ENCODE peak calls at places on chromosomes 16 and 17, in five cellular contexts. L is effector memory CD4-positive, alpha-beta T cell; B is mucosa of gallbladder; K is A549; E is left lung. W is an unnamed sample.

GRCh38 chr17:42193216-42194132 is 820 bp downstream of the GHDC start:
- DNase-seq in L (no peak), B (no peak), K (no peak), E (no peak), W (no peak)

GRCh38 chr16:50265260-50265659 is 1.1 kb upstream of the ADCY7 start:
- DNase-seq in L (peak; percentile 22), B (no peak), K (peak; percentile 39), E (peak; percentile 41), W (no peak)

GRCh38 chr17:32840241-32840640 is 36.7 kb downstream of the MYO1D start:
- DNase-seq in L (no peak), B (no peak), K (no peak), E (no peak), W (no peak)

GRCh38 chr17:15944720-15945492 is at the start of gene ADORA2B:
- DNase-seq in L (no peak), B (peak; percentile 45), K (peak; percentile 75), E (peak; percentile 73), W (peak; percentile 82)

GRCh38 chr16:89200850-89201466 is 621 bp upstream of the SLC22A31 start:
- DNase-seq in L (no peak), B (no peak), K (no peak), E (no peak), W (no peak)

GRCh38 chr17:64309710-64310109 is 46.6 kb upstream of the TEX2 start:
- DNase-seq in L (no peak), B (no peak), K (no peak), E (no peak), W (no peak)

GRCh38 chr17:19250421-19251141 is 13.4 kb downstream of the EPN2 start:
- DNase-seq in L (no peak), B (no peak), K (no peak), E (no peak), W (peak; percentile 81)

GRCh38 chr17:42341568-42341967 is 46.7 kb downstream of the STAT3 start:
- DNase-seq in L (no peak), B (no peak), K (no peak), E (no peak), W (no peak)

GRCh38 chr16:88002211-88002610 is 51.0 kb downstream of the BANP start:
- DNase-seq in L (no peak), B (no peak), K (no peak), E (no peak), W (no peak)

GRCh38 chr17:19460695-19461094 is 49.7 kb downstream of the RNF112 start:
- DNase-seq in L (no peak), B (no peak), K (no peak), E (no peak), W (peak; percentile 43)

GRCh38 chr17:80110927-80111701 is 9.7 kb downstream of the GAA start:
- DNase-seq in L (no peak), B (no peak), K (no peak), E (no peak), W (peak; percentile 11)

GRCh38 chr16:27330542-27330941 is 16.8 kb downstream of the IL4R start:
- DNase-seq in L (no peak), B (peak; percentile 76), K (peak; percentile 17), E (peak; percentile 73), W (peak; percentile 52)

GRCh38 chr17:15981646-15982580 is 17.6 kb downstream of the ZSWIM7 start:
- DNase-seq in L (no peak), B (no peak), K (peak; percentile 36), E (no peak), W (no peak)

GRCh38 chr17:81510524-81510797 is 2.1 kb downstream of the ACTG1 start:
- DNase-seq in L (no peak), B (no peak), K (no peak), E (no peak), W (no peak)

GRCh38 chr17:21242026-21242700 is 11.0 kb downstream of the NATD1 start:
- DNase-seq in L (no peak), B (no peak), K (no peak), E (no peak), W (no peak)

GRCh38 chr17:77455111-77455877 is 314.5 kb downstream of the SEC14L1 start:
- DNase-seq in L (no peak), B (no peak), K (no peak), E (no peak), W (peak; percentile 24)

GRCh38 chr16:11078812-11079459 is 134.6 kb downstream of the CLEC16A start:
- DNase-seq in L (no peak), B (peak; percentile 79), K (no peak), E (no peak), W (no peak)

GRCh38 chr16:56363181-56363716 is 62.1 kb downstream of the AMFR start:
- DNase-seq in L (no peak), B (no peak), K (no peak), E (no peak), W (no peak)

GRCh38 chr16:78844682-78845081 is 745.2 kb downstream of the WWOX start:
- DNase-seq in L (no peak), B (no peak), K (no peak), E (no peak), W (peak; percentile 32)

GRCh38 chr16:81292936-81293335 is 21.8 kb upstream of the GAN start:
- DNase-seq in L (no peak), B (no peak), K (no peak), E (no peak), W (no peak)

GRCh38 chr16:60087530-60087929 is 1353.4 kb upstream of the GOT2 start:
- DNase-seq in L (no peak), B (no peak), K (no peak), E (no peak), W (no peak)

GRCh38 chr17:62787358-62787757 is 20.8 kb downstream of the MARCHF10 start:
- DNase-seq in L (no peak), B (no peak), K (no peak), E (no peak), W (no peak)

GRCh38 chr16:20918486-20919239 is 18.1 kb downstream of the LYRM1 start:
- DNase-seq in L (no peak), B (no peak), K (no peak), E (peak; percentile 75), W (peak; percentile 70)

GRCh38 chr16:1492923-1493745 is at the start of gene TELO2:
- DNase-seq in L (peak; percentile 76), B (peak; percentile 75), K (peak; percentile 87), E (peak; percentile 83), W (peak; percentile 90)

GRCh38 chr16:67641779-67642708 is 2.9 kb upstream of the CARMIL2 start:
- DNase-seq in L (no peak), B (no peak), K (no peak), E (peak; percentile 71), W (peak; percentile 85)

GRCh38 chr17:77836557-77837041 is 121.9 kb upstream of the TNRC6C start:
- DNase-seq in L (no peak), B (peak; percentile 65), K (peak; percentile 65), E (no peak), W (no peak)

GRCh38 chr17:77736207-77736600 is 222.3 kb upstream of the TNRC6C start:
- DNase-seq in L (no peak), B (no peak), K (no peak), E (no peak), W (no peak)

GRCh38 chr17:80523054-80523744 is 21.4 kb upstream of the RPTOR start:
- DNase-seq in L (no peak), B (no peak), K (no peak), E (no peak), W (no peak)

GRCh38 chr17:36474571-36474970 is 11.9 kb upstream of the ZNHIT3 start:
- DNase-seq in L (no peak), B (no peak), K (no peak), E (no peak), W (no peak)

GRCh38 chr17:47896672-47897490 is 845 bp downstream of the SP2 start:
- DNase-seq in L (no peak), B (no peak), K (no peak), E (no peak), W (no peak)

GRCh38 chr17:19287651-19288050 is 50.5 kb downstream of the EPN2 start:
- DNase-seq in L (no peak), B (no peak), K (no peak), E (no peak), W (no peak)

GRCh38 chr16:31138621-31139578 is 3.4 kb upstream of the PRSS8 start:
- DNase-seq in L (no peak), B (peak; percentile 84), K (peak; percentile 64), E (peak; percentile 84), W (peak; percentile 73)

GRCh38 chr17:77254961-77255741 is 114.4 kb downstream of the SEC14L1 start:
- DNase-seq in L (no peak), B (peak; percentile 85), K (peak; percentile 87), E (peak; percentile 79), W (no peak)

GRCh38 chr16:9334091-9334490 is 242.6 kb downstream of the HAPSTR1 start:
- DNase-seq in L (no peak), B (no peak), K (no peak), E (no peak), W (no peak)

GRCh38 chr16:84013787-84014569 is 28.6 kb downstream of the SLC38A8 start:
- DNase-seq in L (peak; percentile 26), B (peak; percentile 93), K (peak; percentile 96), E (peak; percentile 83), W (peak; percentile 44)

GRCh38 chr17:68591583-68591982 is 9.6 kb downstream of the FAM20A start:
- DNase-seq in L (no peak), B (no peak), K (no peak), E (no peak), W (peak; percentile 57)

GRCh38 chr17:79201119-79201518 is 126.5 kb downstream of the ENGASE start:
- DNase-seq in L (no peak), B (no peak), K (no peak), E (no peak), W (no peak)

GRCh38 chr17:1590031-1590746 is 27.6 kb upstream of the PITPNA start:
- DNase-seq in L (no peak), B (peak; percentile 55), K (peak; percentile 90), E (peak; percentile 80), W (peak; percentile 81)

W was measured in left ventricle myocardium superior.